ENCODE peak calls at places on chromosomes 2 and 18, in seven cellular contexts. W is head of caudate nucleus; Q is hypothalamus; H is activated CD4-positive, alpha-beta T cell treated with anti-CD3 and anti-CD28 coated beads, Interleukin-2, amount 50 U/mL, for 1 hour; B is stimulated activated CD8-positive, alpha-beta memory T cell treated with anti-CD3 and anti-CD28 coated beads, Interleukin-12 subunit alpha, Interleukin-12 subunit beta, amount 100 ng/mL, for 4 hours; N is AG09309; M is HFF-Myc. U is an unnamed sample.

GRCh38 chr2:19839438-19839837 is 62.3 kb downstream of the TTC32 start:
- DNase-seq in H (no peak), M (no peak), W (no peak), N (no peak), Q (no peak), B (no peak), U (no peak)

GRCh38 chr2:71843391-71843850 is 304.2 kb downstream of the CYP26B1 start:
- DNase-seq in N (no peak), B (no peak), Q (no peak), W (no peak), M (peak; percentile 27), H (no peak), U (no peak)

GRCh38 chr2:20267529-20267928 is 42.6 kb upstream of the SDC1 start:
- DNase-seq in N (no peak), B (no peak), M (no peak), W (no peak), Q (no peak), H (no peak), U (no peak)

GRCh38 chr18:38174173-38174572 is 608.6 kb upstream of the CELF4 start:
- DNase-seq in B (no peak), N (no peak), W (no peak), H (no peak), Q (no peak), M (no peak), U (no peak)

GRCh38 chr2:148255929-148256328 is 235.0 kb downstream of the MBD5 start:
- DNase-seq in Q (no peak), M (no peak), B (no peak), W (no peak), H (no peak), N (no peak), U (no peak)

GRCh38 chr18:13120967-13121586 is 97.5 kb upstream of the LDLRAD4 start:
- DNase-seq in H (no peak), W (no peak), B (no peak), Q (no peak), N (no peak), M (no peak), U (no peak)

GRCh38 chr18:50527636-50528307 is 32.1 kb upstream of the MAPK4 start:
- DNase-seq in H (no peak), W (no peak), N (no peak), Q (no peak), B (no peak), M (no peak), U (no peak)

GRCh38 chr2:197378494-197378972 is 56.3 kb downstream of the SF3B1 start:
- DNase-seq in N (no peak), H (peak; percentile 56), Q (peak; percentile 28), M (no peak), B (peak; percentile 11), W (peak; percentile 65), U (peak; percentile 69)

GRCh38 chr18:55988537-55988936 is 400.5 kb upstream of the TCF4 start:
- DNase-seq in B (no peak), H (no peak), Q (no peak), W (no peak), M (peak; percentile 62), N (no peak), U (no peak)

GRCh38 chr2:13558368-13558767 is 841.6 kb downstream of the TRIB2 start:
- DNase-seq in N (no peak), W (no peak), H (no peak), B (no peak), Q (no peak), M (no peak), U (peak; percentile 60)

GRCh38 chr18:50819727-50820378 is at the start of gene MRO:
- DNase-seq in W (peak; percentile 91), H (peak; percentile 75), B (peak; percentile 62), Q (peak; percentile 81), M (peak; percentile 37), N (peak; percentile 20), U (peak; percentile 70)

GRCh38 chr2:215615067-215615828 is 179.4 kb upstream of the FN1 start:
- DNase-seq in B (no peak), H (no peak), Q (no peak), N (no peak), M (no peak), W (no peak), U (no peak)

GRCh38 chr2:226911932-226912331 is 76.1 kb downstream of the RHBDD1 start:
- DNase-seq in B (no peak), H (no peak), M (peak; percentile 78), Q (no peak), N (peak; percentile 61), W (no peak), U (no peak)

GRCh38 chr2:20430461-20431302 is 16.2 kb upstream of the RHOB start:
- DNase-seq in Q (no peak), M (no peak), W (peak; percentile 27), H (no peak), N (no peak), B (no peak), U (no peak)

GRCh38 chr2:109102588-109103233 is 26.3 kb upstream of the SH3RF3 start:
- DNase-seq in B (no peak), M (no peak), N (no peak), W (no peak), H (no peak), Q (no peak), U (peak; percentile 7)

GRCh38 chr2:240439698-240440151 is 4.3 kb downstream of the GPC1 start:
- DNase-seq in M (no peak), N (no peak), B (no peak), Q (no peak), W (peak; percentile 27), H (no peak), U (no peak)

GRCh38 chr2:122421777-122422176 is 666.3 kb downstream of the TSN start:
- DNase-seq in W (no peak), Q (no peak), M (no peak), H (no peak), B (no peak), N (no peak), U (no peak)

U was measured in HT-29.